ENCODE peak calls at places on chromosomes 13 and 19, in six cellular contexts. O, Q, U, X, Z and M are unnamed samples.

GRCh38 chr13:43023244-43023931 is at the start of gene DNAJC15:
- DNase-seq in O (peak; percentile 82), Q (no peak), U (peak; percentile 79), X (no peak), Z (peak; percentile 49), M (peak; percentile 31)

GRCh38 chr13:79393564-79394249 is 12.3 kb downstream of the RBM26 start:
- DNase-seq in O (peak; percentile 47), Q (no peak), U (peak; percentile 90), X (no peak), Z (peak; percentile 16), M (no peak)

GRCh38 chr19:23098988-23099387 is 17.8 kb upstream of the ZNF730 start:
- DNase-seq in O (no peak), Q (no peak), U (no peak), X (no peak), Z (no peak), M (no peak)

GRCh38 chr19:15934332-15935078 is at the start of gene CYP4F11:
- DNase-seq in O (no peak), Q (peak; percentile 81), U (no peak), X (peak; percentile 45), Z (no peak), M (no peak)

GRCh38 chr13:34672631-34673030 is 269.4 kb upstream of the NBEA start:
- DNase-seq in O (no peak), Q (no peak), U (no peak), X (no peak), Z (no peak), M (no peak)

GRCh38 chr13:66212511-66212910 is 1017.6 kb downstream of the PCDH9 start:
- DNase-seq in O (no peak), Q (no peak), U (no peak), X (no peak), Z (no peak), M (no peak)

GRCh38 chr19:4557186-4557970 is 2.1 kb downstream of the SEMA6B start:
- DNase-seq in O (no peak), Q (no peak), U (no peak), X (no peak), Z (no peak), M (no peak)

GRCh38 chr13:113305208-113305607 is 8.2 kb downstream of the LAMP1 start:
- DNase-seq in O (no peak), Q (no peak), U (no peak), X (no peak), Z (no peak), M (no peak)

GRCh38 chr13:59269476-59269875 is 894.3 kb downstream of the DIAPH3 start:
- DNase-seq in O (no peak), Q (no peak), U (no peak), X (no peak), Z (no peak), M (no peak)

GRCh38 chr13:50389726-50390125 is 374.5 kb downstream of the KCNRG start:
- DNase-seq in O (no peak), Q (no peak), U (no peak), X (peak; percentile 64), Z (no peak), M (no peak)

GRCh38 chr19:913080-913748 is at the start of gene R3HDM4:
- DNase-seq in O (peak; percentile 81), Q (peak; percentile 85), U (peak; percentile 80), X (peak; percentile 60), Z (peak; percentile 83), M (peak; percentile 31)

GRCh38 chr19:43525836-43526771 is 897 bp downstream of the ETHE1 start:
- DNase-seq in O (no peak), Q (no peak), U (peak; percentile 48), X (no peak), Z (no peak), M (no peak)

GRCh38 chr19:13176345-13176744 is 26.1 kb downstream of the IER2 start:
- DNase-seq in O (no peak), Q (no peak), U (no peak), X (no peak), Z (no peak), M (no peak)

GRCh38 chr19:48540110-48540509 is 11.9 kb upstream of the SULT2B1 start:
- DNase-seq in O (no peak), Q (no peak), U (no peak), X (peak; percentile 60), Z (no peak), M (no peak)

GRCh38 chr13:29937836-29938235 is 87.4 kb upstream of the UBL3 start:
- DNase-seq in O (peak; percentile 28), Q (no peak), U (peak; percentile 32), X (no peak), Z (peak; percentile 26), M (no peak)

GRCh38 chr19:32675720-32676185 is at the start of gene RGS9BP:
- DNase-seq in O (peak; percentile 50), Q (peak; percentile 97), U (peak; percentile 72), X (peak; percentile 5), Z (peak; percentile 51), M (peak; percentile 72)

GRCh38 chr19:51139299-51140018 is 2.6 kb upstream of the SIGLEC7 start:
- DNase-seq in O (no peak), Q (no peak), U (no peak), X (no peak), Z (no peak), M (peak; percentile 64)

GRCh38 chr19:34134190-34135032 is 37.9 kb upstream of the LSM14A start:
- DNase-seq in O (peak; percentile 85), Q (peak; percentile 86), U (peak; percentile 89), X (peak; percentile 70), Z (peak; percentile 83), M (peak; percentile 70)

GRCh38 chr19:4933528-4933927 is 24.2 kb downstream of the UHRF1 start:
- DNase-seq in O (no peak), Q (no peak), U (no peak), X (no peak), Z (no peak), M (no peak)

GRCh38 chr19:17950310-17951150 is 16.4 kb upstream of the KCNN1 start:
- DNase-seq in O (peak; percentile 46), Q (peak; percentile 26), U (peak; percentile 26), X (peak; percentile 87), Z (peak; percentile 29), M (no peak)